ENCODE peak calls at places on chromosomes 11 and 22, in nine cellular contexts. One of them, this sample, is unnamed.

GRCh38 chr22:49976439-49977175 is 16.0 kb downstream of the PIM3 start:
- DNase-seq in osteoblast: peak; percentile 57
- DNase-seq in tibial artery: peak; percentile 11
- DNase-seq in HL-60: peak; percentile 62
- DNase-seq in breast epithelium: peak; percentile 22
- DNase-seq in upper lobe of right lung: peak; percentile 41
- DNase-seq in transverse colon: peak; percentile 8
- DNase-seq in mammary epithelial cell: no peak
- DNase-seq in suprapubic skin: no peak
- DNase-seq in this sample: no peak

GRCh38 chr22:43515902-43516301 is 104.1 kb downstream of the MPPED1 start:
- DNase-seq in osteoblast: no peak
- DNase-seq in tibial artery: no peak
- DNase-seq in HL-60: no peak
- DNase-seq in breast epithelium: no peak
- DNase-seq in upper lobe of right lung: no peak
- DNase-seq in transverse colon: no peak
- DNase-seq in mammary epithelial cell: no peak
- DNase-seq in suprapubic skin: no peak
- DNase-seq in this sample: no peak

GRCh38 chr11:102109896-102110760 is at the start of gene YAP1:
- DNase-seq in osteoblast: peak; percentile 97
- DNase-seq in tibial artery: peak; percentile 87
- DNase-seq in HL-60: peak; percentile 57
- DNase-seq in breast epithelium: peak; percentile 86
- DNase-seq in upper lobe of right lung: peak; percentile 95
- DNase-seq in transverse colon: peak; percentile 89
- DNase-seq in mammary epithelial cell: peak; percentile 95
- DNase-seq in suprapubic skin: peak; percentile 93
- DNase-seq in this sample: peak; percentile 46

GRCh38 chr11:70202898-70203748 is at the start of gene FADD:
- DNase-seq in osteoblast: peak; percentile 98
- DNase-seq in tibial artery: peak; percentile 85
- DNase-seq in HL-60: peak; percentile 92
- DNase-seq in breast epithelium: peak; percentile 88
- DNase-seq in upper lobe of right lung: peak; percentile 94
- DNase-seq in transverse colon: peak; percentile 94
- DNase-seq in mammary epithelial cell: peak; percentile 93
- DNase-seq in suprapubic skin: peak; percentile 94
- DNase-seq in this sample: peak; percentile 69

GRCh38 chr11:60377737-60378136 is 595 bp upstream of the MS4A7 start:
- DNase-seq in osteoblast: peak; percentile 46
- DNase-seq in tibial artery: peak; percentile 75
- DNase-seq in HL-60: no peak
- DNase-seq in breast epithelium: no peak
- DNase-seq in upper lobe of right lung: peak; percentile 75
- DNase-seq in transverse colon: peak; percentile 49
- DNase-seq in mammary epithelial cell: no peak
- DNase-seq in suprapubic skin: no peak
- DNase-seq in this sample: no peak

GRCh38 chr11:128171496-128171895 is 415.9 kb downstream of the ETS1 start:
- DNase-seq in osteoblast: no peak
- DNase-seq in tibial artery: no peak
- DNase-seq in HL-60: no peak
- DNase-seq in breast epithelium: no peak
- DNase-seq in upper lobe of right lung: no peak
- DNase-seq in transverse colon: no peak
- DNase-seq in mammary epithelial cell: peak; percentile 71
- DNase-seq in suprapubic skin: no peak
- DNase-seq in this sample: no peak

GRCh38 chr22:38850399-38850798 is 6.6 kb upstream of the NPTXR start:
- DNase-seq in osteoblast: peak; percentile 57
- DNase-seq in tibial artery: no peak
- DNase-seq in HL-60: no peak
- DNase-seq in breast epithelium: no peak
- DNase-seq in upper lobe of right lung: no peak
- DNase-seq in transverse colon: no peak
- DNase-seq in mammary epithelial cell: no peak
- DNase-seq in suprapubic skin: no peak
- DNase-seq in this sample: no peak

GRCh38 chr22:22461111-22461510 is 47.4 kb downstream of the ZNF280B start:
- DNase-seq in osteoblast: no peak
- DNase-seq in tibial artery: no peak
- DNase-seq in HL-60: no peak
- DNase-seq in breast epithelium: no peak
- DNase-seq in upper lobe of right lung: no peak
- DNase-seq in transverse colon: no peak
- DNase-seq in mammary epithelial cell: no peak
- DNase-seq in suprapubic skin: no peak
- DNase-seq in this sample: no peak

GRCh38 chr11:87439981-87440760 is 402.4 kb downstream of the TMEM135 start:
- DNase-seq in osteoblast: no peak
- DNase-seq in tibial artery: no peak
- DNase-seq in HL-60: no peak
- DNase-seq in breast epithelium: no peak
- DNase-seq in upper lobe of right lung: no peak
- DNase-seq in transverse colon: no peak
- DNase-seq in mammary epithelial cell: no peak
- DNase-seq in suprapubic skin: no peak
- DNase-seq in this sample: peak; percentile 45

GRCh38 chr11:73965076-73965763 is 14.4 kb downstream of the DNAJB13 start:
- DNase-seq in osteoblast: no peak
- DNase-seq in tibial artery: no peak
- DNase-seq in HL-60: no peak
- DNase-seq in breast epithelium: peak; percentile 20
- DNase-seq in upper lobe of right lung: peak; percentile 54
- DNase-seq in transverse colon: no peak
- DNase-seq in mammary epithelial cell: no peak
- DNase-seq in suprapubic skin: no peak
- DNase-seq in this sample: no peak

GRCh38 chr22:32501797-32502290 is 27.2 kb downstream of the FBXO7 start:
- DNase-seq in osteoblast: peak; percentile 66
- DNase-seq in tibial artery: no peak
- DNase-seq in HL-60: no peak
- DNase-seq in breast epithelium: no peak
- DNase-seq in upper lobe of right lung: no peak
- DNase-seq in transverse colon: no peak
- DNase-seq in mammary epithelial cell: no peak
- DNase-seq in suprapubic skin: no peak
- DNase-seq in this sample: no peak

GRCh38 chr11:24747275-24748251 is 250.7 kb downstream of the LUZP2 start:
- DNase-seq in osteoblast: no peak
- DNase-seq in tibial artery: no peak
- DNase-seq in HL-60: no peak
- DNase-seq in breast epithelium: no peak
- DNase-seq in upper lobe of right lung: no peak
- DNase-seq in transverse colon: no peak
- DNase-seq in mammary epithelial cell: no peak
- DNase-seq in suprapubic skin: no peak
- DNase-seq in this sample: no peak

GRCh38 chr11:76322593-76323341 is 58.2 kb downstream of the THAP12 start:
- DNase-seq in osteoblast: no peak
- DNase-seq in tibial artery: no peak
- DNase-seq in HL-60: no peak
- DNase-seq in breast epithelium: no peak
- DNase-seq in upper lobe of right lung: peak; percentile 15
- DNase-seq in transverse colon: no peak
- DNase-seq in mammary epithelial cell: no peak
- DNase-seq in suprapubic skin: no peak
- DNase-seq in this sample: no peak

GRCh38 chr11:76321340-76321739 is 59.6 kb downstream of the THAP12 start:
- DNase-seq in osteoblast: no peak
- DNase-seq in tibial artery: no peak
- DNase-seq in HL-60: no peak
- DNase-seq in breast epithelium: no peak
- DNase-seq in upper lobe of right lung: no peak
- DNase-seq in transverse colon: no peak
- DNase-seq in mammary epithelial cell: no peak
- DNase-seq in suprapubic skin: no peak
- DNase-seq in this sample: no peak

GRCh38 chr11:76323804-76324203 is 57.1 kb downstream of the THAP12 start:
- DNase-seq in osteoblast: no peak
- DNase-seq in tibial artery: no peak
- DNase-seq in HL-60: no peak
- DNase-seq in breast epithelium: no peak
- DNase-seq in upper lobe of right lung: peak; percentile 15
- DNase-seq in transverse colon: no peak
- DNase-seq in mammary epithelial cell: no peak
- DNase-seq in suprapubic skin: peak; percentile 40
- DNase-seq in this sample: no peak

GRCh38 chr11:76320929-76321328 is 60.0 kb downstream of the THAP12 start:
- DNase-seq in osteoblast: no peak
- DNase-seq in tibial artery: no peak
- DNase-seq in HL-60: no peak
- DNase-seq in breast epithelium: no peak
- DNase-seq in upper lobe of right lung: no peak
- DNase-seq in transverse colon: no peak
- DNase-seq in mammary epithelial cell: no peak
- DNase-seq in suprapubic skin: no peak
- DNase-seq in this sample: no peak

GRCh38 chr11:76321820-76322524 is 59.0 kb downstream of the THAP12 start:
- DNase-seq in osteoblast: no peak
- DNase-seq in tibial artery: no peak
- DNase-seq in HL-60: no peak
- DNase-seq in breast epithelium: no peak
- DNase-seq in upper lobe of right lung: no peak
- DNase-seq in transverse colon: peak; percentile 42
- DNase-seq in mammary epithelial cell: no peak
- DNase-seq in suprapubic skin: no peak
- DNase-seq in this sample: no peak
- H3K4me3 ChIP-seq in osteoblast: no peak overlapping the region
- H3K4me3 ChIP-seq in tibial artery: no peak overlapping the region
- H3K4me3 ChIP-seq in HL-60: no peak overlapping the region
- H3K4me3 ChIP-seq in breast epithelium: no peak overlapping the region
- H3K4me3 ChIP-seq in upper lobe of right lung: peak overlapping the region; percentile 39
- H3K4me3 ChIP-seq in transverse colon: no peak overlapping the region
- H3K4me3 ChIP-seq in mammary epithelial cell: no peak overlapping the region
- H3K4me3 ChIP-seq in suprapubic skin: peak overlapping the region; percentile 21
- H3K4me3 ChIP-seq in this sample: no peak overlapping the region

DNA sequence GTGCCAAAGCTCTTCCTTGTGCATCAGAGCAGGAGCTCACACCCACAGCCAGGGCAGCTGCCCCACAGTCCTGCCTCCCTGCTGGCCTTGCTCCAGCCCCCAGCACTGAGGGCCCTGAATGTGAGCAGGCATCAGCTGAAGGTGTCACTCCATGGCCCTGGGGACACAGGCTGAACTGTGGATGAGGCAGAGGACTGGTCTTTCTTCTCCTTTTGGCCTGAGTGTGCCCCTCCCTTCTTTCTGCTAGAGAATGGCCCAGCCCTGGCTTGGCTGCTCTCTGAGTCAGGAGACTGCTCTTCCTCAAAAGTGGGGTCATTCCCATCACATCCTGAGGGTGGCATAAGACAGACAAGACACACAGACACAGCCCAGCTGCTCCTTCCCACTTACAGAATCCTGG is 16.2 kb downstream of the OTOG start:
- DNase-seq in osteoblast: peak; percentile 89
- DNase-seq in tibial artery: no peak
- DNase-seq in HL-60: peak; percentile 29
- DNase-seq in breast epithelium: peak; percentile 48
- DNase-seq in upper lobe of right lung: no peak
- DNase-seq in transverse colon: no peak
- DNase-seq in mammary epithelial cell: peak; percentile 2
- DNase-seq in suprapubic skin: peak; percentile 45
- DNase-seq in this sample: no peak
- TF ChIP-seq CTCF in osteoblast: no peak
- TF ChIP-seq CTCF in tibial artery: no peak
- TF ChIP-seq CTCF in HL-60: no peak
- TF ChIP-seq CTCF in breast epithelium: no peak
- TF ChIP-seq CTCF in upper lobe of right lung: no peak
- TF ChIP-seq CTCF in transverse colon: no peak
- TF ChIP-seq CTCF in mammary epithelial cell: no peak
- TF ChIP-seq CTCF in suprapubic skin: no peak
- TF ChIP-seq CTCF in this sample: no peak

GRCh38 chr11:18265949-18266348 is at the start of gene SAA1:
- DNase-seq in osteoblast: no peak
- DNase-seq in tibial artery: no peak
- DNase-seq in HL-60: no peak
- DNase-seq in breast epithelium: peak; percentile 57
- DNase-seq in upper lobe of right lung: no peak
- DNase-seq in transverse colon: no peak
- DNase-seq in mammary epithelial cell: peak; percentile 87
- DNase-seq in suprapubic skin: no peak
- DNase-seq in this sample: no peak

GRCh38 chr11:18270102-18270501 is 4.0 kb downstream of the SAA1 start:
- DNase-seq in osteoblast: peak; percentile 77
- DNase-seq in tibial artery: no peak
- DNase-seq in HL-60: no peak
- DNase-seq in breast epithelium: no peak
- DNase-seq in upper lobe of right lung: no peak
- DNase-seq in transverse colon: no peak
- DNase-seq in mammary epithelial cell: no peak
- DNase-seq in suprapubic skin: no peak
- DNase-seq in this sample: no peak

GRCh38 chr11:18271206-18271605 is 5.1 kb downstream of the SAA1 start:
- DNase-seq in osteoblast: no peak
- DNase-seq in tibial artery: no peak
- DNase-seq in HL-60: no peak
- DNase-seq in breast epithelium: no peak
- DNase-seq in upper lobe of right lung: no peak
- DNase-seq in transverse colon: no peak
- DNase-seq in mammary epithelial cell: no peak
- DNase-seq in suprapubic skin: no peak
- DNase-seq in this sample: no peak
- H3K4me3 ChIP-seq in osteoblast: no peak overlapping the region
- H3K4me3 ChIP-seq in tibial artery: no peak overlapping the region
- H3K4me3 ChIP-seq in HL-60: no peak overlapping the region
- H3K4me3 ChIP-seq in breast epithelium: no peak overlapping the region
- H3K4me3 ChIP-seq in upper lobe of right lung: no peak overlapping the region
- H3K4me3 ChIP-seq in transverse colon: no peak overlapping the region
- H3K4me3 ChIP-seq in mammary epithelial cell: no peak overlapping the region
- H3K4me3 ChIP-seq in suprapubic skin: no peak overlapping the region
- H3K4me3 ChIP-seq in this sample: no peak overlapping the region

GRCh38 chr22:19943665-19944026 is 2.0 kb upstream of the TXNRD2 start:
- DNase-seq in osteoblast: peak; percentile 95
- DNase-seq in tibial artery: no peak
- DNase-seq in HL-60: peak; percentile 69
- DNase-seq in breast epithelium: no peak
- DNase-seq in upper lobe of right lung: peak; percentile 57
- DNase-seq in transverse colon: no peak
- DNase-seq in mammary epithelial cell: no peak
- DNase-seq in suprapubic skin: no peak
- DNase-seq in this sample: no peak
- TF ChIP-seq CTCF in osteoblast: peak; percentile 28
- TF ChIP-seq CTCF in tibial artery: no peak
- TF ChIP-seq CTCF in HL-60: no peak
- TF ChIP-seq CTCF in breast epithelium: no peak
- TF ChIP-seq CTCF in upper lobe of right lung: peak; percentile 8
- TF ChIP-seq CTCF in transverse colon: no peak
- TF ChIP-seq CTCF in mammary epithelial cell: no peak
- TF ChIP-seq CTCF in suprapubic skin: no peak
- TF ChIP-seq CTCF in this sample: peak; percentile 35

This sample was measured in BJ.